ENCODE peak calls at places on chromosomes 7 and 10, in seven cellular contexts. K is aorta, R is spleen, W is pancreas, S is WERI-Rb-1, V is PC-3, L is coronary artery. I is an unnamed sample.
A peak's percentile ranks its signal among the peaks of the same experiment; 100 is the strongest.

GRCh38 chr7:95996174-95996573 is 223.8 kb downstream of the DYNC1I1 start:
- DNase-seq in K (no peak), R (no peak), W (no peak), S (no peak), V (no peak), L (no peak), I (no peak)

GRCh38 chr10:98916751-98917150 is 318.9 kb downstream of the HPSE2 start:
- DNase-seq in K (no peak), R (no peak), W (no peak), S (no peak), V (no peak), L (no peak), I (no peak)

GRCh38 chr10:6070647-6071046 is 8.5 kb upstream of the IL2RA start:
- DNase-seq in K (no peak), R (no peak), W (no peak), S (no peak), V (no peak), L (peak; percentile 38), I (no peak)

GRCh38 chr10:73211106-73211811 is 35.8 kb downstream of the DNAJC9 start:
- DNase-seq in K (no peak), R (no peak), W (no peak), S (no peak), V (no peak), L (no peak), I (no peak)

GRCh38 chr7:132575336-132575986 is 809 bp downstream of the PLXNA4 start:
- DNase-seq in K (peak; percentile 69), R (no peak), W (no peak), S (peak; percentile 83), V (peak; percentile 53), L (no peak), I (peak; percentile 47)

GRCh38 chr10:123417414-123417813 is 248.7 kb upstream of the GPR26 start:
- DNase-seq in K (no peak), R (no peak), W (no peak), S (no peak), V (no peak), L (no peak), I (no peak)

GRCh38 chr7:157357129-157358040 is 20.6 kb downstream of the DNAJB6 start:
- DNase-seq in K (no peak), R (no peak), W (no peak), S (no peak), V (no peak), L (no peak), I (no peak)

GRCh38 chr7:92461027-92462003 is 14.0 kb downstream of the GATAD1 start:
- DNase-seq in K (no peak), R (no peak), W (no peak), S (peak; percentile 42), V (peak; percentile 61), L (no peak), I (no peak)

GRCh38 chr10:100607439-100607838 is 71.7 kb downstream of the HIF1AN start:
- DNase-seq in K (no peak), R (no peak), W (no peak), S (no peak), V (no peak), L (no peak), I (no peak)

GRCh38 chr7:20030915-20031362 is 186.2 kb downstream of the MACC1 start:
- DNase-seq in K (no peak), R (no peak), W (no peak), S (no peak), V (peak; percentile 86), L (no peak), I (no peak)

GRCh38 chr7:97576043-97576442 is 155.8 kb upstream of the TAC1 start:
- DNase-seq in K (no peak), R (no peak), W (no peak), S (no peak), V (no peak), L (no peak), I (no peak)

GRCh38 chr7:112453505-112454171 is 3.4 kb downstream of the IFRD1 start:
- DNase-seq in K (no peak), R (no peak), W (no peak), S (no peak), V (no peak), L (no peak), I (no peak)

GRCh38 chr10:70664702-70665195 is 7.6 kb upstream of the ADAMTS14 start:
- DNase-seq in K (no peak), R (peak; percentile 18), W (no peak), S (no peak), V (peak; percentile 98), L (no peak), I (peak; percentile 60)

GRCh38 chr7:15016726-15017125 is 114.2 kb upstream of the DGKB start:
- DNase-seq in K (no peak), R (no peak), W (no peak), S (no peak), V (peak; percentile 93), L (no peak), I (peak; percentile 9)

GRCh38 chr7:113768256-113768847 is 150.5 kb downstream of the PPP1R3A start:
- DNase-seq in K (no peak), R (no peak), W (no peak), S (no peak), V (no peak), L (no peak), I (no peak)

GRCh38 chr10:30538086-30538485 is 91.5 kb downstream of the LYZL2 start:
- DNase-seq in K (no peak), R (no peak), W (no peak), S (no peak), V (peak; percentile 49), L (no peak), I (no peak)

GRCh38 chr7:140393756-140394306 is 4.5 kb downstream of the SLC37A3 start:
- DNase-seq in K (no peak), R (no peak), W (peak; percentile 21), S (no peak), V (no peak), L (no peak), I (no peak)

GRCh38 chr7:52842192-52842900 is 193.1 kb upstream of the POM121L12 start:
- DNase-seq in K (no peak), R (no peak), W (no peak), S (no peak), V (no peak), L (no peak), I (no peak)

GRCh38 chr10:122630526-122630925 is 69.1 kb downstream of the C10orf120 start:
- DNase-seq in K (no peak), R (peak; percentile 57), W (no peak), S (no peak), V (no peak), L (no peak), I (no peak)

GRCh38 chr10:12483996-12484944 is 134.9 kb downstream of the CAMK1D start:
- DNase-seq in K (no peak), R (peak; percentile 63), W (no peak), S (peak; percentile 71), V (no peak), L (no peak), I (no peak)

GRCh38 chr7:96219382-96220130 is 102.3 kb downstream of the SLC25A13 start:
- DNase-seq in K (no peak), R (no peak), W (no peak), S (no peak), V (peak; percentile 93), L (no peak), I (no peak)

GRCh38 chr10:101780818-101781654 is 2.2 kb downstream of the NPM3 start:
- DNase-seq in K (peak; percentile 69), R (peak; percentile 90), W (peak; percentile 88), S (peak; percentile 73), V (peak; percentile 60), L (peak; percentile 71), I (peak; percentile 28)

GRCh38 chr10:17518338-17518737 is 63.9 kb upstream of the ST8SIA6 start:
- DNase-seq in K (no peak), R (no peak), W (no peak), S (no peak), V (no peak), L (no peak), I (no peak)

GRCh38 chr10:92142512-92142911 is 148.4 kb downstream of the CPEB3 start:
- DNase-seq in K (no peak), R (no peak), W (no peak), S (no peak), V (peak; percentile 63), L (no peak), I (no peak)
- H3K27ac ChIP-seq in K (no peak overlapping the region), R (peak overlapping the region; percentile 71), W (no peak overlapping the region), S (no peak overlapping the region), V (peak overlapping the region; percentile 66), L (no peak overlapping the region), I (no peak overlapping the region)

GRCh38 chr7:24905996-24906770 is 73.8 kb downstream of the OSBPL3 start:
- DNase-seq in K (no peak), R (no peak), W (no peak), S (no peak), V (peak; percentile 56), L (no peak), I (no peak)
- H3K27ac ChIP-seq in K (no peak overlapping the region), R (no peak overlapping the region), W (no peak overlapping the region), S (no peak overlapping the region), V (peak overlapping the region; percentile 80), L (no peak overlapping the region), I (no peak overlapping the region)

DNA sequence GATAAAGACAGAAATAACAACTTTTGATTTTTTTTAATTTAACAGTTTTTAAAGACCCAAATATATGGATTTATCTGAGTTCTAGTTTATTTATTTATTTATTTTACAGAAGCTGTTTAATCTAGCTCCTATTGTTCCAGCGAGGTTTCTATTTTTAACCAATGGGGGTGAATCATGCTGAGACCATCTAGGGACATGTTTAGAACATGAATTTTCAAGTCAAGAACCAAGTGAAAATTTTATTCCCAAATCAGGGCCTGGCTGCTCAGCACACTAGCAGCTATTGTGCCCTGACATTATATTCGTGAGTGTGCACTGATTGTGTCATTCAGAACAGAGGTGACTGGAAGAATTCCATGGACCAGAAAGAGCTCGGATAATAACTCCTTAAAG is 24.6 kb upstream of the MPP7 start:
- DNase-seq in K (no peak), R (no peak), W (no peak), S (no peak), V (no peak), L (no peak), I (no peak)
- H3K27ac ChIP-seq in K (peak overlapping the region; percentile 82), R (no peak overlapping the region), W (no peak overlapping the region), S (no peak overlapping the region), V (no peak overlapping the region), L (peak overlapping the region; percentile 65), I (no peak overlapping the region)

GRCh38 chr10:583433-583832 is 106.0 kb downstream of the DIP2C start:
- DNase-seq in K (no peak), R (no peak), W (no peak), S (no peak), V (no peak), L (no peak), I (no peak)

GRCh38 chr10:585502-585901 is 104.0 kb downstream of the DIP2C start:
- DNase-seq in K (no peak), R (no peak), W (no peak), S (peak; percentile 18), V (no peak), L (no peak), I (no peak)

GRCh38 chr10:576130-576465 is 113.4 kb downstream of the DIP2C start:
- DNase-seq in K (no peak), R (no peak), W (no peak), S (no peak), V (no peak), L (no peak), I (no peak)

GRCh38 chr10:581776-582330 is 107.6 kb downstream of the DIP2C start:
- DNase-seq in K (no peak), R (no peak), W (no peak), S (no peak), V (no peak), L (no peak), I (no peak)

DNA sequence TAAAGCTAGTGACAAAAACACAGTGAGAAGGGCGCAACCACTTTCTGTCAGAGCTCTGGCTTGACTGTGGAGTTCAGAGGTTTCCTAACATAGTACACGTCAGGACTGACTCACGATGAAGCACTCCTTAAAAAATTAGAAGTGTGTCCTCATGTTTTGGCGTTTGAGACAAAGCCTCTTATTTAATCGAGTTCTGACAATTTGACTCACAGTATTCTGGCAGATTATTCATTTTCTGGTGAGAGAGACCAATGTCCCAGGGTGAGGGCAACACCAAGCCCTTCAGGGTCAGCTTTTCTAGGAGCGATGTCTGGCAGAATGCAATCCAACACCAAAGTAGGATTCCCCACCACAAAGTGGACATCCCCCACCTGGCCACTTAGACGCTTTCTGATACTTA is 108.7 kb downstream of the DIP2C start:
- DNase-seq in K (no peak), R (no peak), W (no peak), S (no peak), V (peak; percentile 67), L (no peak), I (no peak)
- H3K27ac ChIP-seq in K (peak overlapping the region; percentile 71), R (no peak overlapping the region), W (no peak overlapping the region), S (no peak overlapping the region), V (peak overlapping the region; percentile 59), L (no peak overlapping the region), I (no peak overlapping the region)

I was measured in caudate nucleus.